ENCODE peak calls at places on chromosome 21, in ten cellular contexts. Q is HFF-Myc; W is osteoblast; M is activated gamma-delta T cell treated with Interleukin-2 at 50 U/mL for 16 hours; U is stimulated activated CD4-positive, alpha-beta T cell treated with anti-CD3 and anti-CD28 coated beads, TNF-alpha, amount 100 ng/mL, for 48 hours; O is amniotic epithelial cell; B is Jurkat, Clone E6-1; I is stimulated activated effector memory CD8-positive, alpha-beta T cell treated with anti-CD3 and anti-CD28 coated beads, Interleukin-12 subunit alpha, Interleukin-12 subunit beta, amount 100 ng/mL, for 72 hours; T is left ventricle myocardium inferior; N is cardiac septum. X is an unnamed sample.

GRCh38 chr21:33490991-33491372 is 534 bp downstream of the DNAJC28 start:
- DNase-seq in Q (no peak), W (no peak), M (no peak), U (no peak), O (peak), B (no peak), I (no peak), T (no peak), N (no peak), X (no peak)

GRCh38 chr21:35179990-35180557 is 131.0 kb upstream of the RUNX1 start:
- DNase-seq in Q (no peak), W (peak), M (no peak), U (no peak), O (peak), B (peak), I (no peak), T (no peak), N (no peak), X (no peak)

GRCh38 chr21:39040494-39041110 is 142.6 kb downstream of the PSMG1 start:
- DNase-seq in Q (no peak), W (no peak), M (no peak), U (no peak), O (no peak), B (no peak), I (no peak), T (no peak), N (no peak), X (no peak)

GRCh38 chr21:41967708-41968107 is 13.9 kb upstream of the C2CD2 start:
- DNase-seq in Q (no peak), W (peak), M (no peak), U (no peak), O (no peak), B (no peak), I (no peak), T (no peak), N (no peak), X (no peak)

GRCh38 chr21:33069994-33070811 is at the start of gene OLIG1:
- DNase-seq in Q (no peak), W (peak), M (no peak), U (no peak), O (no peak), B (peak), I (peak), T (peak), N (peak), X (no peak)

GRCh38 chr21:14438204-14438603 is 55.3 kb upstream of the HSPA13 start:
- DNase-seq in Q (no peak), W (peak), M (no peak), U (no peak), O (peak), B (no peak), I (no peak), T (no peak), N (no peak), X (no peak)

GRCh38 chr21:33348728-33349127 is 24.0 kb downstream of the IFNAR1 start:
- DNase-seq in Q (no peak), W (no peak), M (no peak), U (no peak), O (no peak), B (no peak), I (no peak), T (no peak), N (no peak), X (no peak)

GRCh38 chr21:33865996-33866575 is 49.5 kb downstream of the ATP5PO start:
- DNase-seq in Q (no peak), W (no peak), M (no peak), U (no peak), O (no peak), B (no peak), I (no peak), T (no peak), N (no peak), X (no peak)

GRCh38 chr21:31473685-31474345 is 129.8 kb upstream of the TIAM1 start:
- DNase-seq in Q (no peak), W (no peak), M (no peak), U (no peak), O (no peak), B (no peak), I (no peak), T (no peak), N (no peak), X (peak)

GRCh38 chr21:15355066-15355465 is 290.3 kb upstream of the NRIP1 start:
- DNase-seq in Q (no peak), W (no peak), M (no peak), U (no peak), O (no peak), B (no peak), I (no peak), T (no peak), N (no peak), X (no peak)

GRCh38 chr21:42414928-42415769 is 11.4 kb downstream of the UBASH3A start:
- DNase-seq in Q (peak), W (no peak), M (peak), U (peak), O (peak), B (no peak), I (peak), T (no peak), N (peak), X (no peak)

GRCh38 chr21:28944296-28944695 is 48.4 kb downstream of the LTN1 start:
- DNase-seq in Q (no peak), W (no peak), M (no peak), U (no peak), O (peak), B (no peak), I (no peak), T (no peak), N (no peak), X (no peak)

GRCh38 chr21:28639742-28640141 is 352.9 kb downstream of the LTN1 start:
- DNase-seq in Q (no peak), W (no peak), M (no peak), U (no peak), O (peak), B (no peak), I (no peak), T (no peak), N (no peak), X (peak)

GRCh38 chr21:44416193-44416592 is 39.1 kb upstream of the LRRC3 start:
- DNase-seq in Q (no peak), W (peak), M (no peak), U (no peak), O (no peak), B (no peak), I (no peak), T (no peak), N (peak), X (no peak)

GRCh38 chr21:41536076-41536826 is 28.3 kb upstream of the TMPRSS2 start:
- DNase-seq in Q (no peak), W (no peak), M (no peak), U (no peak), O (no peak), B (no peak), I (no peak), T (no peak), N (no peak), X (no peak)

GRCh38 chr21:29351691-29352090 is 53.0 kb downstream of the BACH1 start:
- DNase-seq in Q (no peak), W (peak), M (no peak), U (no peak), O (peak), B (no peak), I (no peak), T (no peak), N (no peak), X (no peak)

GRCh38 chr21:17427157-17427556 is 85.7 kb upstream of the CXADR start:
- DNase-seq in Q (no peak), W (no peak), M (no peak), U (no peak), O (no peak), B (no peak), I (no peak), T (no peak), N (no peak), X (no peak)

GRCh38 chr21:36446296-36446695 is 33.6 kb downstream of the CLDN14 start:
- DNase-seq in Q (no peak), W (no peak), M (no peak), U (no peak), O (no peak), B (no peak), I (no peak), T (no peak), N (no peak), X (no peak)

GRCh38 chr21:36419996-36420395 is 34.8 kb downstream of the CHAF1B start:
- DNase-seq in Q (peak), W (peak), M (peak), U (peak), O (peak), B (peak), I (peak), T (peak), N (peak), X (peak)

GRCh38 chr21:24118738-24119470 is 1488.4 kb downstream of the MRPL39 start:
- DNase-seq in Q (no peak), W (no peak), M (no peak), U (no peak), O (no peak), B (no peak), I (no peak), T (no peak), N (no peak), X (no peak)

GRCh38 chr21:25273945-25274344 is 333.3 kb downstream of the MRPL39 start:
- DNase-seq in Q (no peak), W (no peak), M (no peak), U (no peak), O (no peak), B (no peak), I (no peak), T (no peak), N (no peak), X (no peak)

GRCh38 chr21:36477559-36477958 is 2.4 kb downstream of the CLDN14 start:
- DNase-seq in Q (no peak), W (no peak), M (no peak), U (no peak), O (no peak), B (no peak), I (no peak), T (no peak), N (no peak), X (no peak)

GRCh38 chr21:38434913-38435533 is 63.3 kb downstream of the ERG start:
- DNase-seq in Q (no peak), W (peak), M (no peak), U (no peak), O (peak), B (no peak), I (no peak), T (no peak), N (no peak), X (no peak)

GRCh38 chr21:43640437-43640836 is 18.9 kb downstream of the HSF2BP start:
- DNase-seq in Q (no peak), W (no peak), M (no peak), U (no peak), O (no peak), B (no peak), I (no peak), T (no peak), N (no peak), X (no peak)

GRCh38 chr21:14114251-14114650 is 96.5 kb downstream of the LIPI start:
- DNase-seq in Q (no peak), W (no peak), M (no peak), U (no peak), O (no peak), B (no peak), I (no peak), T (no peak), N (no peak), X (no peak)